ENCODE peak calls at places on chromosomes 3 and 15, in ten cellular contexts. One of them, this sample, is unnamed.

GRCh38 chr3:171542976-171543375 is 82.8 kb upstream of the TNIK start:
- DNase-seq in tibial nerve: no peak
- DNase-seq in cardiac muscle cell: no peak
- DNase-seq in choroid plexus epithelial cell: no peak
- DNase-seq in right atrium auricular region: no peak
- DNase-seq in lower lobe of right lung: no peak
- DNase-seq in SK-N-SH: no peak
- DNase-seq in CD8-positive, alpha-beta memory T cell: no peak
- DNase-seq in colonic mucosa: no peak
- DNase-seq in lower leg skin: no peak
- DNase-seq in this sample: no peak

GRCh38 chr3:49906004-49906860 is 2.6 kb upstream of the MST1R start:
- DNase-seq in tibial nerve: no peak
- DNase-seq in cardiac muscle cell: peak; percentile 53
- DNase-seq in choroid plexus epithelial cell: peak; percentile 48
- DNase-seq in right atrium auricular region: peak; percentile 64
- DNase-seq in lower lobe of right lung: peak; percentile 65
- DNase-seq in SK-N-SH: peak; percentile 87
- DNase-seq in CD8-positive, alpha-beta memory T cell: peak; percentile 63
- DNase-seq in colonic mucosa: peak; percentile 90
- DNase-seq in lower leg skin: no peak
- DNase-seq in this sample: peak; percentile 91

GRCh38 chr15:31345606-31346366 is 19.2 kb downstream of the KLF13 start:
- DNase-seq in tibial nerve: no peak
- DNase-seq in cardiac muscle cell: no peak
- DNase-seq in choroid plexus epithelial cell: no peak
- DNase-seq in right atrium auricular region: no peak
- DNase-seq in lower lobe of right lung: no peak
- DNase-seq in SK-N-SH: no peak
- DNase-seq in CD8-positive, alpha-beta memory T cell: peak; percentile 53
- DNase-seq in colonic mucosa: no peak
- DNase-seq in lower leg skin: no peak
- DNase-seq in this sample: no peak

GRCh38 chr3:161171113-161171512 is 50.0 kb upstream of the NMD3 start:
- DNase-seq in tibial nerve: peak; percentile 14
- DNase-seq in cardiac muscle cell: peak; percentile 87
- DNase-seq in choroid plexus epithelial cell: peak; percentile 94
- DNase-seq in right atrium auricular region: peak; percentile 80
- DNase-seq in lower lobe of right lung: no peak
- DNase-seq in SK-N-SH: no peak
- DNase-seq in CD8-positive, alpha-beta memory T cell: no peak
- DNase-seq in colonic mucosa: peak; percentile 19
- DNase-seq in lower leg skin: peak; percentile 88
- DNase-seq in this sample: peak; percentile 17

GRCh38 chr15:57035664-57036063 is 117.2 kb downstream of the TCF12 start:
- DNase-seq in tibial nerve: no peak
- DNase-seq in cardiac muscle cell: no peak
- DNase-seq in choroid plexus epithelial cell: no peak
- DNase-seq in right atrium auricular region: no peak
- DNase-seq in lower lobe of right lung: no peak
- DNase-seq in SK-N-SH: no peak
- DNase-seq in CD8-positive, alpha-beta memory T cell: no peak
- DNase-seq in colonic mucosa: no peak
- DNase-seq in lower leg skin: no peak
- DNase-seq in this sample: no peak

GRCh38 chr3:193711964-193712598 is 119.1 kb downstream of the OPA1 start:
- DNase-seq in tibial nerve: no peak
- DNase-seq in cardiac muscle cell: no peak
- DNase-seq in choroid plexus epithelial cell: no peak
- DNase-seq in right atrium auricular region: no peak
- DNase-seq in lower lobe of right lung: no peak
- DNase-seq in SK-N-SH: no peak
- DNase-seq in CD8-positive, alpha-beta memory T cell: no peak
- DNase-seq in colonic mucosa: no peak
- DNase-seq in lower leg skin: no peak
- DNase-seq in this sample: no peak

GRCh38 chr3:123524987-123525386 is 59.9 kb downstream of the HACD2 start:
- DNase-seq in tibial nerve: no peak
- DNase-seq in cardiac muscle cell: peak; percentile 7
- DNase-seq in choroid plexus epithelial cell: no peak
- DNase-seq in right atrium auricular region: no peak
- DNase-seq in lower lobe of right lung: no peak
- DNase-seq in SK-N-SH: no peak
- DNase-seq in CD8-positive, alpha-beta memory T cell: no peak
- DNase-seq in colonic mucosa: no peak
- DNase-seq in lower leg skin: no peak
- DNase-seq in this sample: peak; percentile 19

GRCh38 chr3:47578691-47579632 is at the start of gene CSPG5:
- DNase-seq in tibial nerve: no peak
- DNase-seq in cardiac muscle cell: no peak
- DNase-seq in choroid plexus epithelial cell: no peak
- DNase-seq in right atrium auricular region: no peak
- DNase-seq in lower lobe of right lung: peak; percentile 50
- DNase-seq in SK-N-SH: peak; percentile 85
- DNase-seq in CD8-positive, alpha-beta memory T cell: peak; percentile 56
- DNase-seq in colonic mucosa: no peak
- DNase-seq in lower leg skin: no peak
- DNase-seq in this sample: peak; percentile 16

GRCh38 chr15:96230557-96231181 is 99.8 kb upstream of the NR2F2 start:
- DNase-seq in tibial nerve: no peak
- DNase-seq in cardiac muscle cell: peak; percentile 13
- DNase-seq in choroid plexus epithelial cell: peak; percentile 54
- DNase-seq in right atrium auricular region: no peak
- DNase-seq in lower lobe of right lung: no peak
- DNase-seq in SK-N-SH: no peak
- DNase-seq in CD8-positive, alpha-beta memory T cell: no peak
- DNase-seq in colonic mucosa: no peak
- DNase-seq in lower leg skin: no peak
- DNase-seq in this sample: no peak

GRCh38 chr15:76905855-76906254 is 715 bp upstream of the SCAPER start:
- DNase-seq in tibial nerve: no peak
- DNase-seq in cardiac muscle cell: peak; percentile 13
- DNase-seq in choroid plexus epithelial cell: no peak
- DNase-seq in right atrium auricular region: no peak
- DNase-seq in lower lobe of right lung: no peak
- DNase-seq in SK-N-SH: peak; percentile 37
- DNase-seq in CD8-positive, alpha-beta memory T cell: no peak
- DNase-seq in colonic mucosa: no peak
- DNase-seq in lower leg skin: no peak
- DNase-seq in this sample: no peak

GRCh38 chr3:12895391-12896205 is 54.2 kb upstream of the RPL32 start:
- DNase-seq in tibial nerve: no peak
- DNase-seq in cardiac muscle cell: no peak
- DNase-seq in choroid plexus epithelial cell: no peak
- DNase-seq in right atrium auricular region: no peak
- DNase-seq in lower lobe of right lung: no peak
- DNase-seq in SK-N-SH: no peak
- DNase-seq in CD8-positive, alpha-beta memory T cell: no peak
- DNase-seq in colonic mucosa: no peak
- DNase-seq in lower leg skin: no peak
- DNase-seq in this sample: no peak

GRCh38 chr3:76405196-76405595 is 619.8 kb upstream of the ZNF717 start:
- DNase-seq in tibial nerve: no peak
- DNase-seq in cardiac muscle cell: no peak
- DNase-seq in choroid plexus epithelial cell: peak; percentile 53
- DNase-seq in right atrium auricular region: no peak
- DNase-seq in lower lobe of right lung: no peak
- DNase-seq in SK-N-SH: no peak
- DNase-seq in CD8-positive, alpha-beta memory T cell: no peak
- DNase-seq in colonic mucosa: no peak
- DNase-seq in lower leg skin: no peak
- DNase-seq in this sample: no peak

GRCh38 chr3:43629254-43629653 is 7.4 kb upstream of the ANO10 start:
- DNase-seq in tibial nerve: no peak
- DNase-seq in cardiac muscle cell: no peak
- DNase-seq in choroid plexus epithelial cell: peak; percentile 2
- DNase-seq in right atrium auricular region: no peak
- DNase-seq in lower lobe of right lung: no peak
- DNase-seq in SK-N-SH: no peak
- DNase-seq in CD8-positive, alpha-beta memory T cell: no peak
- DNase-seq in colonic mucosa: no peak
- DNase-seq in lower leg skin: no peak
- DNase-seq in this sample: no peak

GRCh38 chr3:26118165-26118564 is 328.3 kb downstream of the OXSM start:
- DNase-seq in tibial nerve: no peak
- DNase-seq in cardiac muscle cell: no peak
- DNase-seq in choroid plexus epithelial cell: peak; percentile 2
- DNase-seq in right atrium auricular region: no peak
- DNase-seq in lower lobe of right lung: no peak
- DNase-seq in SK-N-SH: no peak
- DNase-seq in CD8-positive, alpha-beta memory T cell: no peak
- DNase-seq in colonic mucosa: no peak
- DNase-seq in lower leg skin: no peak
- DNase-seq in this sample: no peak

GRCh38 chr3:123743121-123743520 is 141.0 kb downstream of the MYLK start:
- DNase-seq in tibial nerve: no peak
- DNase-seq in cardiac muscle cell: no peak
- DNase-seq in choroid plexus epithelial cell: no peak
- DNase-seq in right atrium auricular region: no peak
- DNase-seq in lower lobe of right lung: no peak
- DNase-seq in SK-N-SH: no peak
- DNase-seq in CD8-positive, alpha-beta memory T cell: no peak
- DNase-seq in colonic mucosa: no peak
- DNase-seq in lower leg skin: no peak
- DNase-seq in this sample: no peak

GRCh38 chr3:73719877-73720276 is 95.1 kb upstream of the PDZRN3 start:
- DNase-seq in tibial nerve: no peak
- DNase-seq in cardiac muscle cell: peak; percentile 55
- DNase-seq in choroid plexus epithelial cell: peak; percentile 75
- DNase-seq in right atrium auricular region: no peak
- DNase-seq in lower lobe of right lung: no peak
- DNase-seq in SK-N-SH: no peak
- DNase-seq in CD8-positive, alpha-beta memory T cell: no peak
- DNase-seq in colonic mucosa: peak; percentile 32
- DNase-seq in lower leg skin: no peak
- DNase-seq in this sample: peak; percentile 52

GRCh38 chr3:50436063-50436674 is 67.3 kb downstream of the CACNA2D2 start:
- DNase-seq in tibial nerve: no peak
- DNase-seq in cardiac muscle cell: peak; percentile 49
- DNase-seq in choroid plexus epithelial cell: peak; percentile 57
- DNase-seq in right atrium auricular region: peak; percentile 65
- DNase-seq in lower lobe of right lung: peak; percentile 80
- DNase-seq in SK-N-SH: peak; percentile 85
- DNase-seq in CD8-positive, alpha-beta memory T cell: peak; percentile 82
- DNase-seq in colonic mucosa: peak; percentile 81
- DNase-seq in lower leg skin: peak; percentile 89
- DNase-seq in this sample: peak; percentile 82

GRCh38 chr3:12194209-12194608 is 35.5 kb upstream of the TIMP4 start:
- DNase-seq in tibial nerve: no peak
- DNase-seq in cardiac muscle cell: peak; percentile 93
- DNase-seq in choroid plexus epithelial cell: peak; percentile 94
- DNase-seq in right atrium auricular region: no peak
- DNase-seq in lower lobe of right lung: no peak
- DNase-seq in SK-N-SH: no peak
- DNase-seq in CD8-positive, alpha-beta memory T cell: no peak
- DNase-seq in colonic mucosa: no peak
- DNase-seq in lower leg skin: no peak
- DNase-seq in this sample: no peak

GRCh38 chr3:186617038-186617934 is 4.4 kb downstream of the AHSG start:
- DNase-seq in tibial nerve: peak; percentile 33
- DNase-seq in cardiac muscle cell: peak; percentile 98
- DNase-seq in choroid plexus epithelial cell: peak; percentile 97
- DNase-seq in right atrium auricular region: peak; percentile 80
- DNase-seq in lower lobe of right lung: peak; percentile 92
- DNase-seq in SK-N-SH: peak; percentile 84
- DNase-seq in CD8-positive, alpha-beta memory T cell: peak; percentile 89
- DNase-seq in colonic mucosa: peak; percentile 78
- DNase-seq in lower leg skin: peak; percentile 96
- DNase-seq in this sample: peak; percentile 87
- H3K4me3 ChIP-seq in tibial nerve: no peak overlapping the region
- H3K4me3 ChIP-seq in cardiac muscle cell: no peak overlapping the region
- H3K4me3 ChIP-seq in choroid plexus epithelial cell: peak overlapping the region; percentile 21
- H3K4me3 ChIP-seq in right atrium auricular region: peak overlapping the region; percentile 30
- H3K4me3 ChIP-seq in lower lobe of right lung: no peak overlapping the region
- H3K4me3 ChIP-seq in SK-N-SH: peak overlapping the region; percentile 34
- H3K4me3 ChIP-seq in CD8-positive, alpha-beta memory T cell: no peak overlapping the region
- H3K4me3 ChIP-seq in colonic mucosa: no peak overlapping the region
- H3K4me3 ChIP-seq in lower leg skin: no peak overlapping the region
- H3K4me3 ChIP-seq in this sample: no peak overlapping the region

GRCh38 chr3:66473181-66473580 is 27.6 kb downstream of the LRIG1 start:
- DNase-seq in tibial nerve: no peak
- DNase-seq in cardiac muscle cell: peak; percentile 34
- DNase-seq in choroid plexus epithelial cell: peak; percentile 53
- DNase-seq in right atrium auricular region: no peak
- DNase-seq in lower lobe of right lung: no peak
- DNase-seq in SK-N-SH: no peak
- DNase-seq in CD8-positive, alpha-beta memory T cell: no peak
- DNase-seq in colonic mucosa: no peak
- DNase-seq in lower leg skin: no peak
- DNase-seq in this sample: no peak
- H3K4me3 ChIP-seq in tibial nerve: no peak overlapping the region
- H3K4me3 ChIP-seq in cardiac muscle cell: no peak overlapping the region
- H3K4me3 ChIP-seq in choroid plexus epithelial cell: no peak overlapping the region
- H3K4me3 ChIP-seq in right atrium auricular region: no peak overlapping the region
- H3K4me3 ChIP-seq in lower lobe of right lung: no peak overlapping the region
- H3K4me3 ChIP-seq in SK-N-SH: no peak overlapping the region
- H3K4me3 ChIP-seq in CD8-positive, alpha-beta memory T cell: no peak overlapping the region
- H3K4me3 ChIP-seq in colonic mucosa: no peak overlapping the region
- H3K4me3 ChIP-seq in lower leg skin: no peak overlapping the region
- H3K4me3 ChIP-seq in this sample: no peak overlapping the region

DNA sequence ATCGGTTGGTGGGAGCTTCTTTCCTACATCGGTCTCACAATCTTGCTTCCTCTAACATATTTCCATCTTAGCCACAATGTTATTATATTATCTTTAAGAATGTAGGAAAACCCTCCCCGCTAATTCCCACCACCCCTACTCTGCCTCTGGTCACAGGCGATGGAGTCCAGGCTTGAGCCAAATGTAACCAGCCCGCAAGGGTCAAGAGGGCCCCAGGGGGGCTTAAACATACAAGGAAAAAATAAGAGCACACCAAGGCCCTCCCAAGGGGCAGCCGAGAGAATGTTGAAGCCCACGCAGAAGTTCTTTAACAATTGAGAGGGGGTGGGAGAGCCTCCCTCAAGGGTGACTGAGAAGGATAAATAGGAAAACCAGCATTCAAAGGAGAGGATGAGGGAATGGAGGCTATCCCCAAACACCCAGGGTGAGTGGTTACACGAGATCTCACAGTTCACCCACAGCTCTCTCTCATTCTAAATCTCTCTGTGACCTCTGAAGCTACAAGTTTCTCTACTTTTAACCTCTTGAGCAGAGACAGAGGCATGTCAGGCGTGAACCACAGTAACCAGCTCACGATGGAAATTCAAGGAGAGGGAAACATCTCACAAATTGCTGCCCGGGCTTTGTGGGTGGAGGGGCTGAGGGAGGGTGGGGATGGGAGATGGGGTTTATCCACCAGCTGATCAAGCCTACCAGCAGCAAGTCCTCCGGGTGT is 31.4 kb upstream of the UACA start:
- DNase-seq in tibial nerve: no peak
- DNase-seq in cardiac muscle cell: peak; percentile 77
- DNase-seq in choroid plexus epithelial cell: peak; percentile 90
- DNase-seq in right atrium auricular region: no peak
- DNase-seq in lower lobe of right lung: no peak
- DNase-seq in SK-N-SH: no peak
- DNase-seq in CD8-positive, alpha-beta memory T cell: no peak
- DNase-seq in colonic mucosa: no peak
- DNase-seq in lower leg skin: no peak
- DNase-seq in this sample: no peak
- H3K4me3 ChIP-seq in tibial nerve: no peak overlapping the region
- H3K4me3 ChIP-seq in cardiac muscle cell: no peak overlapping the region
- H3K4me3 ChIP-seq in choroid plexus epithelial cell: peak overlapping the region; percentile 29
- H3K4me3 ChIP-seq in right atrium auricular region: no peak overlapping the region
- H3K4me3 ChIP-seq in lower lobe of right lung: no peak overlapping the region
- H3K4me3 ChIP-seq in SK-N-SH: peak overlapping the region; percentile 26
- H3K4me3 ChIP-seq in CD8-positive, alpha-beta memory T cell: no peak overlapping the region
- H3K4me3 ChIP-seq in colonic mucosa: no peak overlapping the region
- H3K4me3 ChIP-seq in lower leg skin: no peak overlapping the region
- H3K4me3 ChIP-seq in this sample: no peak overlapping the region

GRCh38 chr3:129333891-129334290 is 55.2 kb downstream of the HMCES start:
- DNase-seq in tibial nerve: no peak
- DNase-seq in cardiac muscle cell: no peak
- DNase-seq in choroid plexus epithelial cell: no peak
- DNase-seq in right atrium auricular region: no peak
- DNase-seq in lower lobe of right lung: no peak
- DNase-seq in SK-N-SH: no peak
- DNase-seq in CD8-positive, alpha-beta memory T cell: no peak
- DNase-seq in colonic mucosa: no peak
- DNase-seq in lower leg skin: no peak
- DNase-seq in this sample: peak; percentile 19
- H3K4me3 ChIP-seq in tibial nerve: no peak overlapping the region
- H3K4me3 ChIP-seq in cardiac muscle cell: no peak overlapping the region
- H3K4me3 ChIP-seq in choroid plexus epithelial cell: no peak overlapping the region
- H3K4me3 ChIP-seq in right atrium auricular region: no peak overlapping the region
- H3K4me3 ChIP-seq in lower lobe of right lung: no peak overlapping the region
- H3K4me3 ChIP-seq in SK-N-SH: no peak overlapping the region
- H3K4me3 ChIP-seq in CD8-positive, alpha-beta memory T cell: no peak overlapping the region
- H3K4me3 ChIP-seq in colonic mucosa: no peak overlapping the region
- H3K4me3 ChIP-seq in lower leg skin: no peak overlapping the region
- H3K4me3 ChIP-seq in this sample: no peak overlapping the region